ENCODE peak calls at places on chromosomes 1 and 21, in six cellular contexts. W, M, I, Y, V and E are unnamed samples. For H3K4me1, the result is how much of the 10 kb centered on the place peaks cover.

GRCh38 chr1:76053021-76053420 is 21.5 kb upstream of the ST6GALNAC3 start:
- DNase-seq in W (peak), M (no peak), I (peak), Y (peak), V (no peak), E (no peak)

GRCh38 chr1:167599839-167600581 is 30.0 kb upstream of the RCSD1 start:
- DNase-seq in W (no peak), M (peak), I (no peak), Y (peak), V (peak), E (peak)

GRCh38 chr1:82260051-82260450 is 459.3 kb downstream of the ADGRL2 start:
- DNase-seq in W (no peak), M (no peak), I (no peak), Y (no peak), V (no peak), E (no peak)

GRCh38 chr21:37866027-37866426 is 50.2 kb downstream of the KCNJ6 start:
- DNase-seq in W (no peak), M (no peak), I (no peak), Y (no peak), V (peak), E (peak)

GRCh38 chr1:53913352-53914043 is 19.5 kb downstream of the DIO1 start:
- DNase-seq in W (peak), M (no peak), I (peak), Y (no peak), V (no peak), E (no peak)

GRCh38 chr1:15429701-15430149 is 8.5 kb upstream of the CTRC start:
- DNase-seq in W (no peak), M (peak), I (no peak), Y (no peak), V (no peak), E (no peak)

GRCh38 chr1:168743001-168743400 is 14.0 kb upstream of the DPT start:
- DNase-seq in W (no peak), M (no peak), I (no peak), Y (no peak), V (no peak), E (no peak)

GRCh38 chr1:222182641-222183040 is 365.3 kb downstream of the HHIPL2 start:
- DNase-seq in W (no peak), M (peak), I (no peak), Y (no peak), V (no peak), E (no peak)

GRCh38 chr1:192807221-192807967 is 1.4 kb upstream of the RGS2 start:
- DNase-seq in W (no peak), M (peak), I (no peak), Y (no peak), V (no peak), E (peak)

GRCh38 chr21:41952568-41953248 is 1.1 kb downstream of the C2CD2 start:
- DNase-seq in W (peak), M (peak), I (peak), Y (no peak), V (no peak), E (no peak)

GRCh38 chr21:31203371-31204054 is 140.5 kb downstream of the TIAM1 start:
- DNase-seq in W (no peak), M (peak), I (no peak), Y (no peak), V (no peak), E (no peak)

GRCh38 chr1:89610457-89610991 is 22.4 kb upstream of the LRRC8C start:
- DNase-seq in W (no peak), M (no peak), I (no peak), Y (no peak), V (no peak), E (no peak)

GRCh38 chr1:81554108-81554507 is 246.6 kb upstream of the ADGRL2 start:
- DNase-seq in W (no peak), M (no peak), I (no peak), Y (no peak), V (peak), E (no peak)

GRCh38 chr1:21294266-21295058 is 4.2 kb upstream of the ECE1 start:
- DNase-seq in W (no peak), M (peak), I (no peak), Y (no peak), V (peak), E (peak)

GRCh38 chr1:115524211-115524610 is 117.6 kb upstream of the VANGL1 start:
- DNase-seq in W (no peak), M (peak), I (no peak), Y (no peak), V (no peak), E (no peak)

GRCh38 chr1:10074059-10074854 is 41.5 kb downstream of the UBE4B start:
- DNase-seq in W (no peak), M (peak), I (no peak), Y (peak), V (peak), E (no peak)

GRCh38 chr1:168050880-168051279 is 85.8 kb downstream of the GPR161 start:
- DNase-seq in W (no peak), M (no peak), I (no peak), Y (no peak), V (no peak), E (no peak)

GRCh38 chr1:229203030-229203751 is 67.7 kb upstream of the RAB4A start:
- DNase-seq in W (peak), M (peak), I (peak), Y (peak), V (no peak), E (peak)

GRCh38 chr1:28064064-28064463 is 24.3 kb downstream of the EYA3 start:
- DNase-seq in W (no peak), M (peak), I (no peak), Y (no peak), V (peak), E (peak)

GRCh38 chr1:222124602-222125001 is 382.7 kb upstream of the DUSP10 start:
- DNase-seq in W (peak), M (peak), I (peak), Y (no peak), V (no peak), E (no peak)

GRCh38 chr1:8955367-8955766 is 9.7 kb downstream of the CA6 start:
- DNase-seq in W (no peak), M (no peak), I (peak), Y (no peak), V (no peak), E (no peak)

GRCh38 chr1:232123775-232124659 is 497.4 kb downstream of the DISC1 start:
- DNase-seq in W (peak), M (peak), I (peak), Y (no peak), V (no peak), E (no peak)

GRCh38 chr1:205451759-205452164 is 4.1 kb downstream of the BLACAT1 start:
- DNase-seq in W (peak), M (no peak), I (peak), Y (no peak), V (no peak), E (no peak)

GRCh38 chr1:109532365-109533136 is 7.1 kb upstream of the GPR61 start:
- DNase-seq in W (peak), M (peak), I (peak), Y (peak), V (peak), E (peak)

GRCh38 chr21:38766987-38767722 is 38.6 kb upstream of the ETS2 start:
- DNase-seq in W (no peak), M (no peak), I (no peak), Y (no peak), V (peak), E (peak)

GRCh38 chr1:172176206-172176605 is 244.3 kb upstream of the C1orf105 start:
- DNase-seq in W (no peak), M (no peak), I (no peak), Y (no peak), V (no peak), E (no peak)

GRCh38 chr1:26132128-26132824 is 20.7 kb downstream of the PDIK1L start:
- DNase-seq in W (peak), M (peak), I (no peak), Y (no peak), V (no peak), E (no peak)

GRCh38 chr1:54569339-54569738 is 21.3 kb downstream of the ACOT11 start:
- DNase-seq in W (no peak), M (peak), I (no peak), Y (no peak), V (no peak), E (no peak)

GRCh38 chr1:207830788-207831187 is 78.9 kb downstream of the CD46 start:
- DNase-seq in W (no peak), M (no peak), I (no peak), Y (no peak), V (no peak), E (no peak)
- H3K4me1 ChIP-seq in W (under half), M (under half), I (under half), Y (under half), V (under half), E (under half)

GRCh38 chr1:13627128-13627527 is 43.5 kb downstream of the PDPN start:
- DNase-seq in W (no peak), M (no peak), I (no peak), Y (no peak), V (no peak), E (no peak)

GRCh38 chr1:13628711-13629110 is 45.1 kb downstream of the PDPN start:
- DNase-seq in W (no peak), M (peak), I (peak), Y (no peak), V (no peak), E (no peak)

GRCh38 chr1:13623021-13623637 is 39.5 kb downstream of the PDPN start:
- DNase-seq in W (no peak), M (no peak), I (no peak), Y (no peak), V (no peak), E (no peak)

GRCh38 chr1:13624526-13624925 is 40.9 kb downstream of the PDPN start:
- DNase-seq in W (no peak), M (no peak), I (no peak), Y (no peak), V (no peak), E (no peak)

DNA sequence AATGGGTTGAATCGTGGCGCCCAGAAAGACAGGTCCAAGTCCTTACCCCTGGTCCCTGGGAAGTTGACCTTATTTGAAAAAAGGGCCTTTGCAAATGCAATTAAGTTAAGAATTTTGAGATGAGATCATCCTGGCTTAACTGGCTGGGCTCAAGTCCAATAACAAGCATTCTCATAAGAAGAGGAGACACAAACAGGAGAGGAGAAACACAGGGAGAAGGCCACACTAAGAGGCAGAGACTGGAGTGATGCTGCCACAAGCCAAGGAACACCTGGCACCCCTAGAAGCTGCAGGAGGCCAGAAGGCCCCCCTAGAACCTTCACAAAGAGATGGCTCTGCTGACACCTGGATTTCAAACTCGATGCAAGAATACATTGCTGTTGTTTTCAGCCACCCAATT is 44.6 kb downstream of the PDPN start:
- DNase-seq in W (no peak), M (peak), I (no peak), Y (no peak), V (no peak), E (no peak)
- TF ChIP-seq EZH2phosphoT487 in W (no peak), M (no peak), I (no peak), Y (no peak), V (no peak), E (no peak)

DNA sequence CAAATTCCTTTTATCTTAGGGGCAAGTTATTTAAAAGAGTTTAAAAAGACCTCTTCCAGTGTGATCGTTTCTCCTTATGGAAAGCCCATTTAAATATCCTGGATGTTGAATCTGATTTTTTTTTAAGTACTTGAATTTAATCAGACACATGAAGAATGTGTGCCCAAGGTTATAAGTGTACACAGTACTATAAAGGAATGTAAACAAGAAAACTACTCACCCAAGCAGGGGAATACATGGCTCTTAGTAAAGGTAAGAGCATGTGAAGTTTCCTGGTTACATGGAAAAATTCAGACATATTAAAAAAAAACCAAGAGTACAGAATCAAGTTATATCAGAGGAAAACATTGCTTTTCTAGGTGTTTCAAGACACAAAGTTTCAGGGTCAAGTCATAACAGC is 546.9 kb downstream of the MATN1 start:
- DNase-seq in W (no peak), M (no peak), I (no peak), Y (peak), V (no peak), E (no peak)
- H3K4me1 ChIP-seq in W (under half), M (under half), I (under half), Y (under half), V (under half), E (under half)

GRCh38 chr1:159077657-159077961 is 1.0 kb upstream of the AIM2 start:
- DNase-seq in W (no peak), M (no peak), I (no peak), Y (no peak), V (no peak), E (no peak)

GRCh38 chr1:159084152-159084551 is 7.6 kb upstream of the AIM2 start:
- DNase-seq in W (no peak), M (no peak), I (no peak), Y (no peak), V (no peak), E (no peak)

GRCh38 chr1:159076753-159077656 is at the start of gene AIM2:
- DNase-seq in W (no peak), M (peak), I (no peak), Y (no peak), V (peak), E (peak)

GRCh38 chr1:159076438-159076752 is 171 bp downstream of the AIM2 start:
- DNase-seq in W (no peak), M (no peak), I (no peak), Y (no peak), V (no peak), E (peak)

DNA sequence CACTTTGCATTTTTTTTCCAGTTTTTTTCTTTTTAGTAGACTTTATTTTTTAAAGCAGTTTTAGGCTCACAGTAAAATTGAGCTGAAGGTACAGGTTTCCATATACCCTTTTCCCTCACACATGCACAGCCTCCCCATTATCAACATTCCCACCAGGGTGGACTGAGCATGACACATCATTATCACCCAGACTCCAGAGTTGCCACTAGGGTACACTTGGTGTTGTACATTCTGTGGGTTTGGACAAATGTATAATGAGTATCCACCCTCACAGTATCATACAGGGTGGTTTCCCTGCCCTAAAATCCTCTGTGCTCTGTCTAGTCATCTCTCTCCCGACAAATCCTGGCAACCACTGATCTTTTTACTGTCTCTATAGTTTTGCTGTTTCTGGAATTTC is 3.0 kb upstream of the AIM2 start:
- DNase-seq in W (no peak), M (no peak), I (no peak), Y (no peak), V (no peak), E (no peak)
- TF ChIP-seq EZH2phosphoT487 in W (no peak), M (no peak), I (no peak), Y (no peak), V (no peak), E (no peak)

GRCh38 chr1:234724517-234725176 is 114.7 kb upstream of the IRF2BP2 start:
- DNase-seq in W (no peak), M (no peak), I (peak), Y (no peak), V (no peak), E (no peak)
- H3K4me1 ChIP-seq in W (under half), M (half or more), I (half or more), Y (half or more), V (under half), E (half or more)

GRCh38 chr1:107912614-107913013 is 52.4 kb downstream of the VAV3 start:
- DNase-seq in W (no peak), M (no peak), I (no peak), Y (no peak), V (no peak), E (no peak)

GRCh38 chr1:107919953-107920352 is 45.0 kb downstream of the VAV3 start:
- DNase-seq in W (no peak), M (no peak), I (no peak), Y (no peak), V (no peak), E (no peak)

DNA sequence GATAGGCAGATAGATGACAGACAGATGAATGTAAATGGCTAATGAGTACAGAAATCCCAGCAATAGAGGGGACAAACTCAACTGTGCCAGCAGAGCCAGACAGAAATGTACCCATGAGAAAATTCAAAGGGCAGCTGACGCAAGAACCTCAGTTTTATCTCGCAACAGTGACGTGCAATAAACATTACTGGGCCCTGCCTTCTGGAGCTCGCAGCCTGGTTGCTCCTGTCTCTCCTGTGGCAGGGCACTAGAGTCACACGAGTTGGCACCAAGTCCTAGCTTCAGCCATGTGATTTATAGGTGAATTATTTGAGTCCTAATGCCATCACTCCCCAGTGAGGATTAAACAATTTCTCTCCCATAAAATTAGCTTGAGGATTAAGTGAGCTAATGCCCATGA is 50.8 kb downstream of the VAV3 start:
- DNase-seq in W (no peak), M (no peak), I (no peak), Y (no peak), V (no peak), E (no peak)
- TF ChIP-seq EZH2phosphoT487 in W (no peak), M (no peak), I (no peak), Y (no peak), V (no peak), E (no peak)

GRCh38 chr1:3384407-3384806 is 70.1 kb upstream of the ARHGEF16 start:
- DNase-seq in W (no peak), M (no peak), I (no peak), Y (no peak), V (no peak), E (no peak)
- H3K4me1 ChIP-seq in W (under half), M (under half), I (under half), Y (under half), V (under half), E (under half)